ENCODE peak calls at places on chromosome 15, in eight cellular contexts. One of them, this sample, is unnamed.

GRCh38 chr15:75455424-75455981 is 4.0 kb upstream of the SIN3A start:
- DNase-seq in adipocyte: peak; percentile 97
- DNase-seq in RWPE1: peak; percentile 90
- DNase-seq in fibroblast of the conjunctiva: peak; percentile 57
- DNase-seq in CD4-positive, alpha-beta T cell: peak; percentile 83
- DNase-seq in T-helper 1 cell: peak; percentile 87
- DNase-seq in cardiac muscle cell: peak; percentile 85
- DNase-seq in skeletal muscle cell: no peak
- DNase-seq in this sample: peak; percentile 40

GRCh38 chr15:89171136-89172072 is 50.0 kb downstream of the RLBP1 start:
- DNase-seq in adipocyte: peak; percentile 62
- DNase-seq in RWPE1: peak; percentile 33
- DNase-seq in fibroblast of the conjunctiva: no peak
- DNase-seq in CD4-positive, alpha-beta T cell: no peak
- DNase-seq in T-helper 1 cell: peak; percentile 23
- DNase-seq in cardiac muscle cell: peak; percentile 54
- DNase-seq in skeletal muscle cell: no peak
- DNase-seq in this sample: no peak

GRCh38 chr15:89023311-89023961 is 64.8 kb upstream of the ABHD2 start:
- DNase-seq in adipocyte: no peak
- DNase-seq in RWPE1: peak; percentile 56
- DNase-seq in fibroblast of the conjunctiva: no peak
- DNase-seq in CD4-positive, alpha-beta T cell: no peak
- DNase-seq in T-helper 1 cell: no peak
- DNase-seq in cardiac muscle cell: peak; percentile 19
- DNase-seq in skeletal muscle cell: no peak
- DNase-seq in this sample: no peak

GRCh38 chr15:47431501-47431900 is 285.8 kb upstream of the SEMA6D start:
- DNase-seq in adipocyte: peak; percentile 82
- DNase-seq in RWPE1: no peak
- DNase-seq in fibroblast of the conjunctiva: no peak
- DNase-seq in CD4-positive, alpha-beta T cell: no peak
- DNase-seq in T-helper 1 cell: no peak
- DNase-seq in cardiac muscle cell: peak; percentile 82
- DNase-seq in skeletal muscle cell: peak; percentile 67
- DNase-seq in this sample: no peak

GRCh38 chr15:70259640-70260066 is 161.9 kb upstream of the TLE3 start:
- DNase-seq in adipocyte: no peak
- DNase-seq in RWPE1: no peak
- DNase-seq in fibroblast of the conjunctiva: no peak
- DNase-seq in CD4-positive, alpha-beta T cell: no peak
- DNase-seq in T-helper 1 cell: no peak
- DNase-seq in cardiac muscle cell: peak; percentile 19
- DNase-seq in skeletal muscle cell: no peak
- DNase-seq in this sample: no peak

GRCh38 chr15:77984446-77984861 is 93.1 kb downstream of the TBC1D2B start:
- DNase-seq in adipocyte: no peak
- DNase-seq in RWPE1: no peak
- DNase-seq in fibroblast of the conjunctiva: no peak
- DNase-seq in CD4-positive, alpha-beta T cell: no peak
- DNase-seq in T-helper 1 cell: no peak
- DNase-seq in cardiac muscle cell: no peak
- DNase-seq in skeletal muscle cell: no peak
- DNase-seq in this sample: no peak

GRCh38 chr15:39582286-39582976 is 1.6 kb downstream of the THBS1 start:
- DNase-seq in adipocyte: peak; percentile 57
- DNase-seq in RWPE1: no peak
- DNase-seq in fibroblast of the conjunctiva: no peak
- DNase-seq in CD4-positive, alpha-beta T cell: no peak
- DNase-seq in T-helper 1 cell: no peak
- DNase-seq in cardiac muscle cell: peak; percentile 73
- DNase-seq in skeletal muscle cell: no peak
- DNase-seq in this sample: no peak

GRCh38 chr15:90998737-90999136 is 4.4 kb upstream of the PRC1 start:
- DNase-seq in adipocyte: no peak
- DNase-seq in RWPE1: no peak
- DNase-seq in fibroblast of the conjunctiva: no peak
- DNase-seq in CD4-positive, alpha-beta T cell: no peak
- DNase-seq in T-helper 1 cell: no peak
- DNase-seq in cardiac muscle cell: no peak
- DNase-seq in skeletal muscle cell: no peak
- DNase-seq in this sample: no peak

GRCh38 chr15:71272932-71273331 is 157.7 kb downstream of the THSD4 start:
- DNase-seq in adipocyte: peak; percentile 57
- DNase-seq in RWPE1: no peak
- DNase-seq in fibroblast of the conjunctiva: no peak
- DNase-seq in CD4-positive, alpha-beta T cell: no peak
- DNase-seq in T-helper 1 cell: no peak
- DNase-seq in cardiac muscle cell: peak; percentile 55
- DNase-seq in skeletal muscle cell: peak; percentile 65
- DNase-seq in this sample: no peak

GRCh38 chr15:34693053-34693744 is 61.6 kb downstream of the GJD2 start:
- DNase-seq in adipocyte: no peak
- DNase-seq in RWPE1: no peak
- DNase-seq in fibroblast of the conjunctiva: no peak
- DNase-seq in CD4-positive, alpha-beta T cell: no peak
- DNase-seq in T-helper 1 cell: no peak
- DNase-seq in cardiac muscle cell: no peak
- DNase-seq in skeletal muscle cell: peak; percentile 57
- DNase-seq in this sample: no peak

GRCh38 chr15:38050988-38051387 is 116.5 kb downstream of the TMCO5A start:
- DNase-seq in adipocyte: peak; percentile 43
- DNase-seq in RWPE1: no peak
- DNase-seq in fibroblast of the conjunctiva: no peak
- DNase-seq in CD4-positive, alpha-beta T cell: no peak
- DNase-seq in T-helper 1 cell: no peak
- DNase-seq in cardiac muscle cell: no peak
- DNase-seq in skeletal muscle cell: no peak
- DNase-seq in this sample: no peak

GRCh38 chr15:74768771-74769342 is 13.0 kb upstream of the CSK start:
- DNase-seq in adipocyte: peak; percentile 85
- DNase-seq in RWPE1: peak; percentile 82
- DNase-seq in fibroblast of the conjunctiva: peak; percentile 24
- DNase-seq in CD4-positive, alpha-beta T cell: peak; percentile 50
- DNase-seq in T-helper 1 cell: peak; percentile 61
- DNase-seq in cardiac muscle cell: peak; percentile 62
- DNase-seq in skeletal muscle cell: no peak
- DNase-seq in this sample: no peak

GRCh38 chr15:39327005-39327725 is 253.7 kb upstream of the THBS1 start:
- DNase-seq in adipocyte: no peak
- DNase-seq in RWPE1: no peak
- DNase-seq in fibroblast of the conjunctiva: peak; percentile 29
- DNase-seq in CD4-positive, alpha-beta T cell: no peak
- DNase-seq in T-helper 1 cell: no peak
- DNase-seq in cardiac muscle cell: peak; percentile 74
- DNase-seq in skeletal muscle cell: no peak
- DNase-seq in this sample: peak; percentile 69

GRCh38 chr15:70514236-70514635 is 249.1 kb downstream of the UACA start:
- DNase-seq in adipocyte: no peak
- DNase-seq in RWPE1: no peak
- DNase-seq in fibroblast of the conjunctiva: no peak
- DNase-seq in CD4-positive, alpha-beta T cell: no peak
- DNase-seq in T-helper 1 cell: no peak
- DNase-seq in cardiac muscle cell: no peak
- DNase-seq in skeletal muscle cell: no peak
- DNase-seq in this sample: no peak

GRCh38 chr15:38876211-38876610 is 311.6 kb upstream of the RASGRP1 start:
- DNase-seq in adipocyte: peak; percentile 61
- DNase-seq in RWPE1: no peak
- DNase-seq in fibroblast of the conjunctiva: no peak
- DNase-seq in CD4-positive, alpha-beta T cell: no peak
- DNase-seq in T-helper 1 cell: no peak
- DNase-seq in cardiac muscle cell: no peak
- DNase-seq in skeletal muscle cell: no peak
- DNase-seq in this sample: no peak

GRCh38 chr15:75758071-75758872 is 45.6 kb upstream of the CSPG4 start:
- DNase-seq in adipocyte: peak; percentile 94
- DNase-seq in RWPE1: peak; percentile 93
- DNase-seq in fibroblast of the conjunctiva: peak; percentile 81
- DNase-seq in CD4-positive, alpha-beta T cell: peak; percentile 25
- DNase-seq in T-helper 1 cell: peak; percentile 53
- DNase-seq in cardiac muscle cell: peak; percentile 90
- DNase-seq in skeletal muscle cell: peak; percentile 45
- DNase-seq in this sample: peak; percentile 51

GRCh38 chr15:100350434-100351226 is 8.9 kb upstream of the ADAMTS17 start:
- DNase-seq in adipocyte: peak; percentile 59
- DNase-seq in RWPE1: peak; percentile 49
- DNase-seq in fibroblast of the conjunctiva: peak; percentile 84
- DNase-seq in CD4-positive, alpha-beta T cell: no peak
- DNase-seq in T-helper 1 cell: no peak
- DNase-seq in cardiac muscle cell: peak; percentile 95
- DNase-seq in skeletal muscle cell: peak; percentile 65
- DNase-seq in this sample: peak; percentile 24

GRCh38 chr15:45378913-45379262 is 544 bp upstream of the GATM start:
- DNase-seq in adipocyte: no peak
- DNase-seq in RWPE1: no peak
- DNase-seq in fibroblast of the conjunctiva: no peak
- DNase-seq in CD4-positive, alpha-beta T cell: no peak
- DNase-seq in T-helper 1 cell: no peak
- DNase-seq in cardiac muscle cell: no peak
- DNase-seq in skeletal muscle cell: no peak
- DNase-seq in this sample: no peak

GRCh38 chr15:40435331-40436089 is 5.2 kb upstream of the BAHD1 start:
- DNase-seq in adipocyte: peak; percentile 19
- DNase-seq in RWPE1: no peak
- DNase-seq in fibroblast of the conjunctiva: no peak
- DNase-seq in CD4-positive, alpha-beta T cell: no peak
- DNase-seq in T-helper 1 cell: no peak
- DNase-seq in cardiac muscle cell: no peak
- DNase-seq in skeletal muscle cell: no peak
- DNase-seq in this sample: no peak

This sample was measured in GF-D8.